ENCODE peak calls at places on chromosomes 6 and 20, in eight cellular contexts. L is CD4-positive, alpha-beta T cell; J is Panc1; T is uterus; Y is fibroblast of lung; F is GM12865; A is OCI-LY7; B is BE2C. K is an unnamed sample.

GRCh38 chr6:41036601-41037000 is 2.4 kb downstream of the UNC5CL start:
- DNase-seq in L (no peak), J (no peak), T (no peak), Y (no peak), F (no peak), A (no peak), B (no peak), K (no peak)

GRCh38 chr6:117555882-117556498 is 46.3 kb downstream of the GOPC start:
- DNase-seq in L (peak), J (no peak), T (peak), Y (no peak), F (peak), A (peak), B (peak), K (peak)

GRCh38 chr6:69878795-69879194 is 12.4 kb downstream of the COL19A1 start:
- DNase-seq in L (no peak), J (no peak), T (no peak), Y (no peak), F (no peak), A (no peak), B (no peak), K (no peak)

GRCh38 chr6:41278699-41279405 is 7.6 kb downstream of the TREM1 start:
- DNase-seq in L (peak), J (peak), T (peak), Y (peak), F (peak), A (peak), B (peak), K (peak)

GRCh38 chr6:166348305-166348949 is 6.1 kb upstream of the SFT2D1 start:
- DNase-seq in L (no peak), J (no peak), T (no peak), Y (no peak), F (no peak), A (no peak), B (no peak), K (no peak)

GRCh38 chr6:9233226-9233625 is 797.9 kb upstream of the SLC35B3 start:
- DNase-seq in L (no peak), J (no peak), T (no peak), Y (no peak), F (no peak), A (no peak), B (no peak), K (no peak)

GRCh38 chr20:18138639-18139583 is 1.2 kb downstream of the KAT14 start:
- DNase-seq in L (no peak), J (no peak), T (no peak), Y (no peak), F (no peak), A (peak), B (no peak), K (no peak)

GRCh38 chr6:85078071-85078470 is 313.7 kb upstream of the TBX18 start:
- DNase-seq in L (no peak), J (peak), T (no peak), Y (peak), F (no peak), A (no peak), B (no peak), K (no peak)

GRCh38 chr20:48740269-48740603 is 87.6 kb downstream of the PREX1 start:
- DNase-seq in L (no peak), J (no peak), T (no peak), Y (no peak), F (no peak), A (no peak), B (no peak), K (no peak)

GRCh38 chr20:64140421-64140820 is 23.8 kb upstream of the MYT1 start:
- DNase-seq in L (no peak), J (no peak), T (no peak), Y (no peak), F (no peak), A (no peak), B (no peak), K (no peak)

GRCh38 chr20:278607-279571 is 11.7 kb downstream of the C20orf96 start:
- DNase-seq in L (no peak), J (no peak), T (peak), Y (no peak), F (no peak), A (no peak), B (no peak), K (no peak)

GRCh38 chr6:16108996-16109658 is 19.8 kb upstream of the MYLIP start:
- DNase-seq in L (no peak), J (no peak), T (peak), Y (no peak), F (no peak), A (no peak), B (peak), K (no peak)

GRCh38 chr6:137248702-137249101 is 29.5 kb upstream of the IFNGR1 start:
- DNase-seq in L (no peak), J (no peak), T (no peak), Y (no peak), F (peak), A (peak), B (no peak), K (no peak)

GRCh38 chr6:17505767-17506280 is 94.3 kb upstream of the FAM8A1 start:
- DNase-seq in L (no peak), J (no peak), T (no peak), Y (peak), F (no peak), A (no peak), B (no peak), K (no peak)

GRCh38 chr6:139149383-139149782 is 14.5 kb downstream of the HECA start:
- DNase-seq in L (no peak), J (no peak), T (peak), Y (peak), F (no peak), A (no peak), B (no peak), K (no peak)

GRCh38 chr20:34215711-34216381 is 25.4 kb upstream of the ASIP start:
- DNase-seq in L (peak), J (no peak), T (peak), Y (peak), F (peak), A (no peak), B (peak), K (peak)

GRCh38 chr6:147382945-147383554 is 125.4 kb upstream of the SAMD5 start:
- DNase-seq in L (no peak), J (no peak), T (no peak), Y (peak), F (no peak), A (peak), B (no peak), K (no peak)

GRCh38 chr6:38713812-38714211 is 1.3 kb upstream of the DNAH8 start:
- DNase-seq in L (peak), J (no peak), T (no peak), Y (no peak), F (peak), A (no peak), B (no peak), K (peak)

GRCh38 chr6:5085638-5086293 is 625 bp downstream of the PPP1R3G start:
- DNase-seq in L (no peak), J (no peak), T (peak), Y (peak), F (peak), A (no peak), B (peak), K (peak)

DNA sequence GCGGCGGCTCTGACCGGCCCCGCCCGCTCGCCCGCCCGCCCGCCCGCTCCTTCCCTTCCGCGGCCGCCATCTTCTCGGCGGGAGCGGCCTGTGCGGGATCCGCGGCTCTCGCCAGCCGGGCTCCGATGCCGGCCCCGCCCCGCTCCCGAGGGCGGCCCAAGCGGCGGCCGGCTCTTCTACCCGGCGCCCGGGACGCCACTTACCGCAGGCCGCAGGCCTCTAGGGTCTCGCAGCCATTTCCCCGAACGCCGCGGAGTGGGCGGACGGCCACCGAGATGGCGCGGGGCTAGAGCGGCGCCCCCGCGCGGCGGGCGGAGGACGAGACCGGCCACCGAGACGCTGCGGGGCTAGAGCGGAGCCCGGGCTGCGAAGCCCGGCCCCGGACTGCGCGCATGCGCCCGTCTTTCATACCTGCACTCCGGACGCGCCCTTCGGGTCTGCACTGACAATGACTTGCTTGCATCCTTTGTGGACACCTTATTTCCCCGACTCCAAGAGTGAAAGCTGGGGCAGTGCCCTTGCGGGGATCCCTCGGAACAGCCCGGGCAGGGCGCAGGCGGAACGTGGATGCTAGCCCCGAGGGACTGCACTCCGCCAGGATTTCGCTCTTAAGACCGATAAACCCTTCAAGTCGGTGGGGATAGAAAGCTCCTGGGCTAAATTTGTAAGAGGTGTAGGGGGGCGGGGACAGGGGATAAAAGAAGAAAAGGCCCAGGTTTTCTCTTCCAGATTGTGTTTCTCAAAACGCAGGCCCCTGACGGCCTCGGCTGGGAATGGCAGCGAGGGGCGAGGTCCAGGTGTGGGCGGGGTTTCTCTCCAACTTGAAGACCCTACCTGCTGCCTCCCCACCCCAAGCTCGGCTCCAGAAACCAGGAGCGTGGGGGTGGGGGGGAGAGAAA is at the start of gene DIDO1:
- DNase-seq in L (peak), J (peak), T (peak), Y (peak), F (peak), A (peak), B (peak), K (peak)
- TF ChIP-seq CTCF in L (peak), J (peak), T (peak), Y (peak), F (peak), A (peak), B (peak), K (peak)

GRCh38 chr6:55778704-55779103 is 96.7 kb downstream of the BMP5 start:
- DNase-seq in L (no peak), J (no peak), T (no peak), Y (no peak), F (peak), A (no peak), B (no peak), K (no peak)
- TF ChIP-seq CTCF in L (no peak), J (no peak), T (no peak), Y (no peak), F (no peak), A (no peak), B (no peak), K (no peak)

GRCh38 chr6:131949909-131950766 is 1.0 kb downstream of the CCN2 start:
- DNase-seq in L (no peak), J (peak), T (peak), Y (peak), F (no peak), A (no peak), B (peak), K (peak)
- TF ChIP-seq CTCF in L (no peak), J (peak), T (peak), Y (peak), F (peak), A (no peak), B (peak), K (no peak)

DNA sequence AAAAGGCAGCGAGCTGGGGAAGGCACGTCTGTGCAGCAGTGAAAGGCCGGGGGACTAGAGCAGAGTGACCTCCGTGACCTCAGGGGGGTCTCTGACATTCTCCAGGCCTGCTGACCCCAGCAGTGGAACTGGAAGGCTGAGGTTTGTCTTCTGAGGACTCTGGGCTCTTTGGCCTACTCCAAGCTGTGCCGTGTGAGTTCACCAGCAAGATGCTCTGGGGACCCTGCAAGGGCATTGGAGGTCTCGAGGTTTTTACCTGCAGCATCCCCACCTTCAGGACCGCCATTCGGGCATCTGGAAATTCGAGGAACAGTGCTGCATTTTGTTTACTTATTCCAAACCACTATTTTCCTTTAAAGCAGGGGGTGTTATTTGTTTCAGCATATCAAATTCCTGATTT is 140.9 kb downstream of the PHACTR3 start:
- DNase-seq in L (no peak), J (no peak), T (no peak), Y (no peak), F (no peak), A (no peak), B (no peak), K (no peak)
- TF ChIP-seq CTCF in L (no peak), J (no peak), T (no peak), Y (no peak), F (no peak), A (no peak), B (no peak), K (no peak)

GRCh38 chr6:170245233-170245992 is 45.5 kb downstream of the DLL1 start:
- DNase-seq in L (no peak), J (no peak), T (no peak), Y (no peak), F (no peak), A (no peak), B (no peak), K (no peak)
- TF ChIP-seq CTCF in L (no peak), J (no peak), T (no peak), Y (no peak), F (no peak), A (no peak), B (no peak), K (no peak)

DNA sequence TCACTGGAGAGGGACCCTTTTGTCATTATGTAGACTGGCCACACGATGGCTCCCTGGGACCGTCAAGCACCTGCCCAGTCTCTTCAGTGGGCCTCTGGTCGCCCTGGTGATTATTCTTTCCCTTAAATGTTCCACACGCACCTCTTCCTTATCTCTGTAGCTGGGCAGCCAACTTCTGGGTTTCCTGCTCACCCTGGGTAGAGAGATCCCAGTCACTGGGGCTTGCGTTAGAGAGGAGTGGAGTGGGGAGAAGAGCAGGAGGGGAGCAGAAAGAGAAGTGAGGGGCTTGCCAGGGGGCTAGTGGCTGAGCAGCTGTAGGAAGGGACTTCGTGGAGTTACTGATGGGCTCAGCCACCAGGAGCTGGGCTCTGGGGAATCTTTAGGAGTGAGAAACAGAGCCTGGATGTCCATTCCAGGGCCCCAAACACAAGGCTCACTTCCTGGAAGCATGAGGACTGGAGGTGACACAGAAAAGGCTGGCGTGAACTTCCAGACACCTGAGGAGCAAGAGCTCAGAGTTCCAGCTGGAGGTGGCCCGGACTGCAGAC is 150.1 kb downstream of the DHX35 start:
- DNase-seq in L (no peak), J (no peak), T (peak), Y (peak), F (peak), A (peak), B (peak), K (peak)
- TF ChIP-seq CTCF in L (no peak), J (peak), T (peak), Y (peak), F (peak), A (peak), B (peak), K (no peak)

GRCh38 chr6:33711140-33712129 is at the start of gene UQCC2:
- DNase-seq in L (peak), J (peak), T (peak), Y (peak), F (peak), A (peak), B (peak), K (peak)
- TF ChIP-seq CTCF in L (peak), J (peak), T (peak), Y (peak), F (peak), A (peak), B (peak), K (peak)

DNA sequence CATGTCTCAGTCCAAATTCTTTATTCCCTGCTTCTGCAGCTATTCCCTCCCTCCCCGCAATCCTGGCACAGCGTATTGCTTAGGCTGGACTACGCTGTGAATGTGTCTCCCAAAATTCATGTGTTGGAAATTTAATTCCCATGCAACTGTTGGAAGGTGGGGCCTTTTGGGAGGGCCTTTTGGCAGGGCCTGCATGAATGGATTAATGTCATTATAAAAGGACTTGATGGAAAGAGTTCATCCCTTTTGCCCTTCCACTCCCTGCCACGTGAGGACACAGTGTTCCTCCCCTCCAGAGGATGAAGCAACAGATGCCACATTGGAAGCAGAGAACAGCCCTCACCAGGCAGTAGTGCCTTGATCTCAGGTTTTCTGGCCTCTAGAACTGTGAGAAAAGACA is 20.4 kb upstream of the NOTCH4 start:
- DNase-seq in L (no peak), J (no peak), T (peak), Y (no peak), F (no peak), A (no peak), B (no peak), K (no peak)
- TF ChIP-seq CTCF in L (no peak), J (no peak), T (no peak), Y (no peak), F (no peak), A (no peak), B (no peak), K (no peak)

DNA sequence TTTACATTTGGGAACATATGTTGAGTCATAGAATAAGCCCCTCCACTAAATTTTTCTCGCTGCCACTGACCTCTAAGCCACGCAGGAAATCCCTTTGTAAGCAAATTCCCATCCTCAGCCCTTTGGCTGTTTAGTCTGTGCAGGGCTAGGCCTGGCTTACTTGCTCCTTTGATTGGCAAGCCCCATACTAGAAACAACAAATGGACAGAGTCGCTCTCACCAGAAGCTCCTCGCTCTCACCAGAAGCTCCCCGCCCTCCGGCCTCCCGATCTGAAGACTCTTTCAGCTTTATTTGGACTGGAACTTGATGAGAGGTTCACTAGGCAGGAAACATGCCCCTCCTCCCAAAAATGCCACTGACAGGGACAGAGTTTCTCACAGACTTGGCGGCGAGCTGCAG is 149.2 kb upstream of the EXOC2 start:
- DNase-seq in L (no peak), J (no peak), T (no peak), Y (no peak), F (no peak), A (no peak), B (no peak), K (no peak)
- TF ChIP-seq CTCF in L (no peak), J (no peak), T (no peak), Y (no peak), F (no peak), A (no peak), B (no peak), K (no peak)

GRCh38 chr20:53594068-53595017 is 704 bp upstream of the ZNF217 start:
- DNase-seq in L (peak), J (no peak), T (peak), Y (peak), F (peak), A (peak), B (peak), K (peak)
- TF ChIP-seq CTCF in L (no peak), J (peak), T (peak), Y (no peak), F (peak), A (peak), B (no peak), K (peak)